ENCODE peak calls at places on chromosome 13, in four cellular contexts. One of them, this sample, is unnamed.

GRCh38 chr13:31556376-31556775 is 182.9 kb upstream of the RXFP2 start:
- DNase-seq in HFFc6: peak
- DNase-seq in brain microvascular endothelial cell: peak
- DNase-seq in testis: no peak
- DNase-seq in this sample: no peak

GRCh38 chr13:82791035-82791434 is 1091.2 kb downstream of the SLITRK1 start:
- DNase-seq in HFFc6: no peak
- DNase-seq in brain microvascular endothelial cell: no peak
- DNase-seq in testis: no peak
- DNase-seq in this sample: no peak

GRCh38 chr13:80339841-80340642 is 884 bp downstream of the SPRY2 start:
- DNase-seq in HFFc6: peak
- DNase-seq in brain microvascular endothelial cell: peak
- DNase-seq in testis: peak
- DNase-seq in this sample: peak

GRCh38 chr13:114100446-114101320 is 31.7 kb downstream of the RASA3 start:
- DNase-seq in HFFc6: no peak
- DNase-seq in brain microvascular endothelial cell: no peak
- DNase-seq in testis: no peak
- DNase-seq in this sample: no peak

GRCh38 chr13:35283856-35284255 is 192.6 kb downstream of the MAB21L1 start:
- DNase-seq in HFFc6: peak
- DNase-seq in brain microvascular endothelial cell: no peak
- DNase-seq in testis: no peak
- DNase-seq in this sample: no peak

GRCh38 chr13:105735269-105735668 is 800.2 kb downstream of the EFNB2 start:
- DNase-seq in HFFc6: no peak
- DNase-seq in brain microvascular endothelial cell: no peak
- DNase-seq in testis: no peak
- DNase-seq in this sample: no peak

GRCh38 chr13:106176103-106176502 is 359.4 kb downstream of the EFNB2 start:
- DNase-seq in HFFc6: peak
- DNase-seq in brain microvascular endothelial cell: no peak
- DNase-seq in testis: no peak
- DNase-seq in this sample: no peak

GRCh38 chr13:83907196-83907989 is 25.1 kb upstream of the SLITRK1 start:
- DNase-seq in HFFc6: no peak
- DNase-seq in brain microvascular endothelial cell: no peak
- DNase-seq in testis: peak
- DNase-seq in this sample: no peak

GRCh38 chr13:109665781-109666249 is 120.6 kb downstream of the IRS2 start:
- DNase-seq in HFFc6: no peak
- DNase-seq in brain microvascular endothelial cell: no peak
- DNase-seq in testis: no peak
- DNase-seq in this sample: no peak

GRCh38 chr13:65744761-65745160 is 1485.4 kb downstream of the PCDH9 start:
- DNase-seq in HFFc6: peak
- DNase-seq in brain microvascular endothelial cell: no peak
- DNase-seq in testis: no peak
- DNase-seq in this sample: no peak

GRCh38 chr13:31846984-31847752 is 107.8 kb downstream of the RXFP2 start:
- DNase-seq in HFFc6: no peak
- DNase-seq in brain microvascular endothelial cell: no peak
- DNase-seq in testis: peak
- DNase-seq in this sample: no peak

GRCh38 chr13:103803349-103803748 is 737.1 kb upstream of the SLC10A2 start:
- DNase-seq in HFFc6: no peak
- DNase-seq in brain microvascular endothelial cell: no peak
- DNase-seq in testis: no peak
- DNase-seq in this sample: no peak

GRCh38 chr13:31518666-31519065 is 220.7 kb upstream of the RXFP2 start:
- DNase-seq in HFFc6: no peak
- DNase-seq in brain microvascular endothelial cell: no peak
- DNase-seq in testis: no peak
- DNase-seq in this sample: no peak

DNA sequence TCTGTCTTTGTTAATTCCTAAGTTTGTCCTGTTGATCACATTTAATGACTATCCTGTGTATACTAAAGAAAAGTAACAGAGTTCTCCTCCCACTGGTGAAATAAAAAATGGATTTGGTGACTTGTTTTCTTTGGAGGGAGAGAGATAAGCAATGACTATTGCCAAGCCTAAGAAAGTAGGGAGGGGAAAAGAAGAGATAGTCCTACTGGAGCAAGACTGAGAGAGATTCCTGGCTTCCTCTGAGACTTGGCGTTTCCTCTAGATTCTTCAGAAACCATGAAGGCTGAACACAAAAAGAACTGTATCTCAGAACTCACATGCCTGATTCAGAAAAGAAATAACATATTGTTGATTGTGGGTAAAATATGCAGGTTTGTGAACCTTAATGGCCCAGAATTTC is 406.5 kb downstream of the FOXO1 start:
- DNase-seq in HFFc6: no peak
- DNase-seq in brain microvascular endothelial cell: no peak
- DNase-seq in testis: peak
- DNase-seq in this sample: no peak
- TF ChIP-seq CTCF in HFFc6: no peak
- TF ChIP-seq CTCF in brain microvascular endothelial cell: no peak
- TF ChIP-seq CTCF in testis: no peak
- TF ChIP-seq CTCF in this sample: no peak

GRCh38 chr13:29548722-29549446 is 46.6 kb downstream of the SLC7A1 start:
- DNase-seq in HFFc6: peak
- DNase-seq in brain microvascular endothelial cell: peak
- DNase-seq in testis: no peak
- DNase-seq in this sample: no peak

GRCh38 chr13:29546662-29547061 is 48.8 kb downstream of the SLC7A1 start:
- DNase-seq in HFFc6: no peak
- DNase-seq in brain microvascular endothelial cell: no peak
- DNase-seq in testis: no peak
- DNase-seq in this sample: no peak

GRCh38 chr13:29551214-29551613 is 44.3 kb downstream of the SLC7A1 start:
- DNase-seq in HFFc6: no peak
- DNase-seq in brain microvascular endothelial cell: no peak
- DNase-seq in testis: no peak
- DNase-seq in this sample: no peak

GRCh38 chr13:29547135-29547534 is 48.4 kb downstream of the SLC7A1 start:
- DNase-seq in HFFc6: no peak
- DNase-seq in brain microvascular endothelial cell: no peak
- DNase-seq in testis: no peak
- DNase-seq in this sample: no peak

GRCh38 chr13:29550589-29550988 is 44.9 kb downstream of the SLC7A1 start:
- DNase-seq in HFFc6: no peak
- DNase-seq in brain microvascular endothelial cell: peak
- DNase-seq in testis: no peak
- DNase-seq in this sample: no peak
- TF ChIP-seq CTCF in HFFc6: no peak
- TF ChIP-seq CTCF in brain microvascular endothelial cell: no peak
- TF ChIP-seq CTCF in testis: no peak
- TF ChIP-seq CTCF in this sample: no peak

GRCh38 chr13:49549289-49549688 is 36.1 kb downstream of the RCBTB1 start:
- DNase-seq in HFFc6: no peak
- DNase-seq in brain microvascular endothelial cell: no peak
- DNase-seq in testis: no peak
- DNase-seq in this sample: no peak
- TF ChIP-seq CTCF in HFFc6: peak
- TF ChIP-seq CTCF in brain microvascular endothelial cell: peak
- TF ChIP-seq CTCF in testis: no peak
- TF ChIP-seq CTCF in this sample: no peak

DNA sequence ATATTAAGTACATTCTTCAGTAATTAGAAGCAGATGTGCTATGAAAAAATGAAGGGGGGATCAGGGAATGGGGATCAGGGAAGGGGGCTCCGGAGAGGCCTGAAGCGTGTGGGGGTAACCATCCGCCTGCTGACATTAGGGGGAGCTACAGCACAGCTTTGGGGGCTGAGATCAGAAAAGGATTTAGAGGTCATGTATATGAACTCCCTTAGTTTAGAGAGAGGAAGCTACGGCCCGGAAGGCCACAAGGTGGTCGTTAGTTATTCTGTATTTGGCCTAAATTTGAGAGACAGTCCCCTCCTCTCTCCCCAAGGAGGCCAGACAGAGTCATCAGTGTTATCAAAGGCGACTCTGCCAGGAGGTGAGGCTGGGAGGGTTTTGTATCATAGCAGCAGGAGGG is 99.0 kb downstream of the TM9SF2 start:
- DNase-seq in HFFc6: no peak
- DNase-seq in brain microvascular endothelial cell: no peak
- DNase-seq in testis: no peak
- DNase-seq in this sample: peak
- TF ChIP-seq CTCF in HFFc6: peak
- TF ChIP-seq CTCF in brain microvascular endothelial cell: peak
- TF ChIP-seq CTCF in testis: no peak
- TF ChIP-seq CTCF in this sample: peak

DNA sequence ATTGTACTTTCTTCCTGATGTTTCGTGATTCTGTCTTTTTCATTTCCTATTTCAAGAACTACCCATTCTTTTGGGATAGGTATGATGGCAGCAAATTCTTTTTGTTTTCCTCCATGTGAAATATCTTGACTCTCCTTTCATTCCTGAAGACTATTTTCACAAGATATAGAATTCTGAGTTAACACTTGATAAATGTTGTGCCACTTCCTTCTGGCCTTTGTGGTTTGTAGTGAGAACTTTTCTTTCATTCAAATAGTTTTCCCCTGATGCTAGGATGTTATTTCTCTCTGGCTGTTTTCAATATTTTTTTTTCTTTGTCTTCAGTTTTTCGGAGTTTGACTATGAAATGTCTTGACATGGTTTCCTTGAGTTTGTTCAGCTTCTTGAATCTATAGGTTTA is 8.3 kb upstream of the TUBGCP3 start:
- DNase-seq in HFFc6: no peak
- DNase-seq in brain microvascular endothelial cell: no peak
- DNase-seq in testis: no peak
- DNase-seq in this sample: no peak
- TF ChIP-seq CTCF in HFFc6: no peak
- TF ChIP-seq CTCF in brain microvascular endothelial cell: no peak
- TF ChIP-seq CTCF in testis: no peak
- TF ChIP-seq CTCF in this sample: no peak

This sample was measured in activated CD8-positive, alpha-beta T cell treated with anti-CD3 and anti-CD28 coated beads for 36 hours.